ENCODE peak calls at places on chromosomes 6 and 20, in ten cellular contexts. L is NCI-H774; T is posterior cingulate gyrus; M is SHP77 treated with DMSO at 0.1 percent for 48 hours; Y is left ventricle myocardium inferior; H is hypothalamus; Q is NCI-H82; B is stimulated activated CD8-positive, alpha-beta memory T cell treated with anti-CD3 and anti-CD28 coated beads, Interleukin-12 subunit alpha, Interleukin-12 subunit beta, amount 100 ng/mL, for 4 hours; O is H9; E is stimulated activated CD4-positive, alpha-beta T cell treated with anti-CD3 and anti-CD28 coated beads, Interleukin-1b, Interleukin-23, amount 100 ng/mL, for 48 hours. X is an unnamed sample.

GRCh38 chr20:6802227-6802626 is 34.7 kb downstream of the BMP2 start:
- DNase-seq in L (no peak), T (no peak), M (no peak), Y (no peak), H (no peak), Q (peak; percentile 5), B (no peak), O (no peak), E (no peak), X (no peak)

GRCh38 chr6:71588490-71588889 is 297.9 kb upstream of the RIMS1 start:
- DNase-seq in L (no peak), T (no peak), M (no peak), Y (no peak), H (no peak), Q (no peak), B (no peak), O (peak; percentile 29), E (no peak), X (no peak)

GRCh38 chr6:55198708-55199107 is 24.4 kb downstream of the HCRTR2 start:
- DNase-seq in L (no peak), T (no peak), M (no peak), Y (no peak), H (no peak), Q (no peak), B (no peak), O (no peak), E (no peak), X (no peak)

GRCh38 chr6:21753571-21754108 is 160.1 kb downstream of the SOX4 start:
- DNase-seq in L (no peak), T (no peak), M (no peak), Y (no peak), H (no peak), Q (no peak), B (no peak), O (no peak), E (no peak), X (no peak)

GRCh38 chr6:42963855-42964605 is 3.5 kb downstream of the GNMT start:
- DNase-seq in L (no peak), T (peak; percentile 22), M (no peak), Y (no peak), H (no peak), Q (peak; percentile 88), B (no peak), O (peak; percentile 89), E (peak; percentile 34), X (peak; percentile 48)

GRCh38 chr20:19024296-19025035 is 188.0 kb upstream of the SLC24A3 start:
- DNase-seq in L (no peak), T (no peak), M (no peak), Y (no peak), H (no peak), Q (no peak), B (no peak), O (no peak), E (no peak), X (no peak)

GRCh38 chr6:37552267-37552666 is 52.6 kb upstream of the CCDC167 start:
- DNase-seq in L (no peak), T (no peak), M (no peak), Y (no peak), H (no peak), Q (peak; percentile 78), B (no peak), O (no peak), E (no peak), X (no peak)

GRCh38 chr6:73566954-73567591 is 46.2 kb upstream of the EEF1A1 start:
- DNase-seq in L (no peak), T (no peak), M (no peak), Y (peak; percentile 55), H (no peak), Q (no peak), B (no peak), O (no peak), E (no peak), X (no peak)

GRCh38 chr6:21559238-21559637 is 34.3 kb upstream of the SOX4 start:
- DNase-seq in L (no peak), T (no peak), M (peak; percentile 32), Y (no peak), H (no peak), Q (no peak), B (no peak), O (no peak), E (no peak), X (no peak)

GRCh38 chr6:72616406-72617015 is 5.4 kb upstream of the KCNQ5 start:
- DNase-seq in L (no peak), T (no peak), M (peak; percentile 7), Y (no peak), H (no peak), Q (peak; percentile 19), B (no peak), O (no peak), E (no peak), X (peak; percentile 41)

GRCh38 chr20:59455392-59456341 is 148.7 kb upstream of the PHACTR3 start:
- DNase-seq in L (peak; percentile 28), T (peak; percentile 14), M (no peak), Y (peak; percentile 32), H (no peak), Q (peak; percentile 58), B (no peak), O (no peak), E (no peak), X (no peak)

GRCh38 chr6:160188773-160189172 is 67.2 kb downstream of the SLC22A1 start:
- DNase-seq in L (no peak), T (no peak), M (no peak), Y (no peak), H (no peak), Q (no peak), B (no peak), O (no peak), E (no peak), X (no peak)

GRCh38 chr6:157290797-157291196 is 32.5 kb downstream of the TMEM242 start:
- DNase-seq in L (no peak), T (no peak), M (no peak), Y (no peak), H (no peak), Q (no peak), B (no peak), O (no peak), E (no peak), X (no peak)

GRCh38 chr20:63707558-63708300 is at the start of the genes ARFRP1 and ZGPAT:
- DNase-seq in L (peak; percentile 83), T (peak; percentile 94), M (peak; percentile 77), Y (peak; percentile 92), H (peak; percentile 51), Q (peak; percentile 89), B (peak; percentile 83), O (peak; percentile 84), E (peak; percentile 84), X (peak; percentile 80)